ENCODE peak calls at places on chromosomes 4 and X, in eight cellular contexts. I is T follicular helper cell; H is Ammon's horn; U is fibroblast of the aortic adventitia; M is activated effector memory CD4-positive, alpha-beta T cell treated with Interleukin-2 at 50 U/mL for 16 hours; B is activated naive CD8-positive, alpha-beta T cell treated with anti-CD3 and anti-CD28 coated beads, Interleukin-2, amount 50 U/mL, for 16 hours; F is iris pigment epithelial cell; Q is psoas muscle. J is an unnamed sample.

GRCh38 chrX:70030242-70030823 is 19.4 kb downstream of the AWAT2 start:
- DNase-seq in I (no peak), H (peak; percentile 73), U (peak; percentile 64), M (peak; percentile 2), B (no peak), F (peak; percentile 45), Q (no peak), J (peak; percentile 53)

GRCh38 chr4:25161599-25161960 is 1.3 kb upstream of the SEPSECS start:
- DNase-seq in I (no peak), H (no peak), U (peak; percentile 21), M (no peak), B (no peak), F (peak; percentile 22), Q (no peak), J (no peak)

GRCh38 chr4:23290656-23291055 is 597.9 kb downstream of the GBA3 start:
- DNase-seq in I (no peak), H (no peak), U (no peak), M (no peak), B (no peak), F (no peak), Q (no peak), J (no peak)

GRCh38 chr4:7811536-7812190 is 128.0 kb downstream of the AFAP1 start:
- DNase-seq in I (no peak), H (no peak), U (peak; percentile 90), M (no peak), B (no peak), F (peak; percentile 83), Q (peak; percentile 75), J (peak; percentile 28)

GRCh38 chr4:183610033-183610432 is 49.0 kb downstream of the RWDD4 start:
- DNase-seq in I (no peak), H (no peak), U (peak; percentile 61), M (no peak), B (no peak), F (peak; percentile 55), Q (no peak), J (peak; percentile 57)

GRCh38 chr4:172648471-172648870 is 520.1 kb upstream of the GALNT7 start:
- DNase-seq in I (no peak), H (no peak), U (peak; percentile 6), M (no peak), B (no peak), F (peak; percentile 8), Q (no peak), J (no peak)

GRCh38 chrX:147838465-147839131 is 73.1 kb upstream of the FMR1 start:
- DNase-seq in I (no peak), H (peak; percentile 1), U (no peak), M (no peak), B (no peak), F (peak; percentile 10), Q (no peak), J (no peak)

GRCh38 chr4:151537726-151538125 is 128.8 kb downstream of the FHIP1A start:
- DNase-seq in I (no peak), H (peak; percentile 49), U (peak; percentile 87), M (no peak), B (no peak), F (peak; percentile 36), Q (no peak), J (no peak)

GRCh38 chrX:34585561-34585960 is 71.5 kb downstream of the TMEM47 start:
- DNase-seq in I (no peak), H (no peak), U (no peak), M (no peak), B (no peak), F (peak; percentile 15), Q (no peak), J (no peak)

GRCh38 chrX:31228415-31228832 is 156.6 kb upstream of the FTHL17 start:
- DNase-seq in I (no peak), H (peak; percentile 31), U (peak; percentile 43), M (no peak), B (no peak), F (peak; percentile 15), Q (no peak), J (no peak)

GRCh38 chrX:106959897-106960296 is 39.7 kb downstream of the CLDN2 start:
- DNase-seq in I (no peak), H (peak; percentile 11), U (peak; percentile 43), M (no peak), B (no peak), F (peak; percentile 46), Q (no peak), J (peak; percentile 38)

GRCh38 chr4:88171206-88171605 is 12.8 kb upstream of the ABCG2 start:
- DNase-seq in I (no peak), H (no peak), U (no peak), M (no peak), B (no peak), F (no peak), Q (no peak), J (no peak)

GRCh38 chr4:170497105-170497504 is 407.3 kb upstream of the AADAT start:
- DNase-seq in I (no peak), H (peak; percentile 10), U (no peak), M (no peak), B (no peak), F (no peak), Q (no peak), J (no peak)

GRCh38 chr4:156654410-156654809 is 317.2 kb downstream of the PDGFC start:
- DNase-seq in I (no peak), H (no peak), U (no peak), M (no peak), B (no peak), F (peak; percentile 82), Q (no peak), J (no peak)

GRCh38 chr4:138863160-138863559 is 152.4 kb upstream of the NOCT start:
- DNase-seq in I (no peak), H (no peak), U (no peak), M (no peak), B (no peak), F (no peak), Q (no peak), J (no peak)

GRCh38 chr4:176849076-176849475 is 56.4 kb upstream of the VEGFC start:
- DNase-seq in I (no peak), H (no peak), U (no peak), M (no peak), B (no peak), F (peak; percentile 56), Q (no peak), J (no peak)

GRCh38 chr4:41280010-41280409 is 23.3 kb downstream of the UCHL1 start:
- DNase-seq in I (no peak), H (no peak), U (peak; percentile 57), M (no peak), B (no peak), F (peak; percentile 62), Q (no peak), J (no peak)

GRCh38 chr4:24734511-24734910 is 60.9 kb upstream of the SOD3 start:
- DNase-seq in I (no peak), H (no peak), U (peak; percentile 88), M (no peak), B (no peak), F (no peak), Q (no peak), J (no peak)

GRCh38 chrX:47746446-47746845 is 87.5 kb upstream of the UXT start:
- DNase-seq in I (no peak), H (no peak), U (no peak), M (no peak), B (no peak), F (no peak), Q (no peak), J (no peak)

GRCh38 chr4:107283587-107284559 is 247.8 kb upstream of the DKK2 start:
- DNase-seq in I (no peak), H (no peak), U (peak; percentile 91), M (no peak), B (no peak), F (peak; percentile 96), Q (no peak), J (no peak)

GRCh38 chr4:39631700-39632079 is 7.0 kb downstream of the SMIM14 start:
- DNase-seq in I (no peak), H (no peak), U (no peak), M (no peak), B (no peak), F (no peak), Q (no peak), J (no peak)

GRCh38 chr4:82851902-82852750 is 38.8 kb downstream of the SEC31A start:
- DNase-seq in I (no peak), H (no peak), U (peak; percentile 49), M (no peak), B (no peak), F (peak; percentile 50), Q (no peak), J (no peak)

GRCh38 chrX:56800801-56801200 is 71.8 kb downstream of the NBDY start:
- DNase-seq in I (peak; percentile 50), H (no peak), U (no peak), M (peak; percentile 22), B (peak; percentile 14), F (no peak), Q (no peak), J (no peak)

GRCh38 chr4:20764353-20764752 is 64.1 kb downstream of the PACRGL start:
- DNase-seq in I (no peak), H (no peak), U (no peak), M (no peak), B (no peak), F (peak; percentile 39), Q (no peak), J (no peak)

GRCh38 chr4:7255488-7255881 is 63.1 kb downstream of the SORCS2 start:
- DNase-seq in I (no peak), H (no peak), U (no peak), M (no peak), B (no peak), F (no peak), Q (no peak), J (no peak)

GRCh38 chr4:3869661-3870566 is 103.7 kb downstream of the ADRA2C start:
- DNase-seq in I (no peak), H (no peak), U (no peak), M (no peak), B (no peak), F (no peak), Q (peak; percentile 13), J (peak; percentile 25)